ENCODE peak calls at places on chromosomes 12 and 14, in ten cellular contexts. One of them, this sample, is unnamed.

GRCh38 chr14:100476012-100476822 is 111.0 kb downstream of the BEGAIN start:
- DNase-seq in cardiac fibroblast: peak
- DNase-seq in Calu3: peak
- DNase-seq in K562: no peak
- DNase-seq in stomach: peak
- DNase-seq in heart right ventricle: no peak
- DNase-seq in AG04449: peak
- DNase-seq in upper lobe of right lung: no peak
- DNase-seq in cardiac muscle cell: peak
- DNase-seq in RWPE2: no peak
- DNase-seq in this sample: no peak

GRCh38 chr14:78022059-78022458 is 148.1 kb upstream of the NRXN3 start:
- DNase-seq in cardiac fibroblast: peak
- DNase-seq in Calu3: peak
- DNase-seq in K562: peak
- DNase-seq in stomach: peak
- DNase-seq in heart right ventricle: peak
- DNase-seq in AG04449: no peak
- DNase-seq in upper lobe of right lung: peak
- DNase-seq in cardiac muscle cell: peak
- DNase-seq in RWPE2: no peak
- DNase-seq in this sample: peak

GRCh38 chr12:29389295-29389919 is 8.4 kb upstream of the ERGIC2 start:
- DNase-seq in cardiac fibroblast: no peak
- DNase-seq in Calu3: no peak
- DNase-seq in K562: no peak
- DNase-seq in stomach: no peak
- DNase-seq in heart right ventricle: peak
- DNase-seq in AG04449: no peak
- DNase-seq in upper lobe of right lung: no peak
- DNase-seq in cardiac muscle cell: peak
- DNase-seq in RWPE2: no peak
- DNase-seq in this sample: no peak

GRCh38 chr14:97692084-97692483 is 894.9 kb downstream of the VRK1 start:
- DNase-seq in cardiac fibroblast: no peak
- DNase-seq in Calu3: no peak
- DNase-seq in K562: no peak
- DNase-seq in stomach: no peak
- DNase-seq in heart right ventricle: no peak
- DNase-seq in AG04449: no peak
- DNase-seq in upper lobe of right lung: no peak
- DNase-seq in cardiac muscle cell: no peak
- DNase-seq in RWPE2: no peak
- DNase-seq in this sample: no peak

GRCh38 chr14:90758959-90759358 is 57.3 kb downstream of the TTC7B start:
- DNase-seq in cardiac fibroblast: peak
- DNase-seq in Calu3: no peak
- DNase-seq in K562: no peak
- DNase-seq in stomach: peak
- DNase-seq in heart right ventricle: peak
- DNase-seq in AG04449: no peak
- DNase-seq in upper lobe of right lung: peak
- DNase-seq in cardiac muscle cell: peak
- DNase-seq in RWPE2: no peak
- DNase-seq in this sample: peak

GRCh38 chr12:104250366-104251125 is 35.0 kb downstream of the TXNRD1 start:
- DNase-seq in cardiac fibroblast: no peak
- DNase-seq in Calu3: no peak
- DNase-seq in K562: no peak
- DNase-seq in stomach: no peak
- DNase-seq in heart right ventricle: no peak
- DNase-seq in AG04449: no peak
- DNase-seq in upper lobe of right lung: no peak
- DNase-seq in cardiac muscle cell: no peak
- DNase-seq in RWPE2: no peak
- DNase-seq in this sample: no peak

GRCh38 chr12:44833561-44833960 is 42.6 kb downstream of the NELL2 start:
- DNase-seq in cardiac fibroblast: no peak
- DNase-seq in Calu3: no peak
- DNase-seq in K562: no peak
- DNase-seq in stomach: no peak
- DNase-seq in heart right ventricle: no peak
- DNase-seq in AG04449: no peak
- DNase-seq in upper lobe of right lung: no peak
- DNase-seq in cardiac muscle cell: no peak
- DNase-seq in RWPE2: no peak
- DNase-seq in this sample: no peak

GRCh38 chr12:26936559-26937442 is 980 bp downstream of the INTS13 start:
- DNase-seq in cardiac fibroblast: no peak
- DNase-seq in Calu3: no peak
- DNase-seq in K562: peak
- DNase-seq in stomach: no peak
- DNase-seq in heart right ventricle: no peak
- DNase-seq in AG04449: no peak
- DNase-seq in upper lobe of right lung: no peak
- DNase-seq in cardiac muscle cell: no peak
- DNase-seq in RWPE2: no peak
- DNase-seq in this sample: no peak

GRCh38 chr14:103707329-103708263 is 7.7 kb downstream of the XRCC3 start:
- DNase-seq in cardiac fibroblast: no peak
- DNase-seq in Calu3: no peak
- DNase-seq in K562: no peak
- DNase-seq in stomach: no peak
- DNase-seq in heart right ventricle: no peak
- DNase-seq in AG04449: no peak
- DNase-seq in upper lobe of right lung: no peak
- DNase-seq in cardiac muscle cell: no peak
- DNase-seq in RWPE2: no peak
- DNase-seq in this sample: no peak

DNA sequence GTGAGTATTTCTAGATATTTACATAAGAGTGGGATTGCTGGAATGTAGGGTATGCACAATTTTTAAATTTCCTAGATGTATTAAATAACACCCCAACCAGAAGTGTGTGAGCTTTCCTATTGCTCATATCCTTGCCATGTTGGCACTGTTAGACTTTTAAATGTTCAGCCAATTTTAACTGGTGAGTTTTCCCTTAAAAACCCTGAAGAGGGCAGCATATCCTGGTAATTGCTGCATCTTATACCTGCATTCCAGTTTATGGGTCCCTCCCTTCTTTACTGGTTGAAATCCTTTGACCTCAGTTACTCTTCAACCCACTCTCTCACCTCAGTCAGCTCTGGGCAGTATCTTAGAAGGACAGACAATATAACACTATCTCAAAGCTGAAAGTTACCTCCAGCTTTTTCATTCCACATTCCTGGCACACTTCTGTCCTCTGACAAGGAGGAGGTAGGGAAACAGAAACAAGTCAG is 270.6 kb downstream of the PAWR start:
- DNase-seq in cardiac fibroblast: peak
- DNase-seq in Calu3: peak
- DNase-seq in K562: no peak
- DNase-seq in stomach: no peak
- DNase-seq in heart right ventricle: no peak
- DNase-seq in AG04449: peak
- DNase-seq in upper lobe of right lung: no peak
- DNase-seq in cardiac muscle cell: peak
- DNase-seq in RWPE2: no peak
- DNase-seq in this sample: no peak
- TF ChIP-seq CTCF in cardiac fibroblast: peak
- TF ChIP-seq CTCF in Calu3: peak
- TF ChIP-seq CTCF in K562: no peak
- TF ChIP-seq CTCF in stomach: peak
- TF ChIP-seq CTCF in heart right ventricle: peak
- TF ChIP-seq CTCF in AG04449: peak
- TF ChIP-seq CTCF in upper lobe of right lung: peak
- TF ChIP-seq CTCF in cardiac muscle cell: peak
- TF ChIP-seq CTCF in RWPE2: peak
- TF ChIP-seq CTCF in this sample: peak

DNA sequence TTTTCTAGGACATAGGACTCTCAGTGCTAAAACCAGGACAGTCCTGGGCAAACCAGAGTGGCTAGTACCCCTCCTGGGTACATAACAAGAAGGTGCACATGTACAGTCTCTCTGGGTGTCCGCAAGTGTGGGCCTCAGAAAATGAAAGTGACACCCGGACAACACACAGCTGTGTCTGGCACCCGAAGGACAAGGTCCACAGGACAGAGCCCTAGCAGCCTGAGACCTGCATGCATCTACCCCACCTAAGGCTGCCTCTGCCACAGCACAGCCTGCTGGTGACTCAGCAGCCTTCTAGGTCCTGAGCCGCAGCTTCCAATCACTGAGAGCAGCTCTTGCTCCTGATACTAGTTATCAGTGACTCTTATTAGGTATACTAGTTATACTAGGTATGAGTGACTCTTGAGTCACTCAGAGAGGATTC is 784.1 kb upstream of the TBX3 start:
- DNase-seq in cardiac fibroblast: peak
- DNase-seq in Calu3: no peak
- DNase-seq in K562: no peak
- DNase-seq in stomach: peak
- DNase-seq in heart right ventricle: no peak
- DNase-seq in AG04449: no peak
- DNase-seq in upper lobe of right lung: no peak
- DNase-seq in cardiac muscle cell: peak
- DNase-seq in RWPE2: no peak
- DNase-seq in this sample: no peak
- TF ChIP-seq CTCF in cardiac fibroblast: peak
- TF ChIP-seq CTCF in Calu3: no peak
- TF ChIP-seq CTCF in K562: no peak
- TF ChIP-seq CTCF in stomach: no peak
- TF ChIP-seq CTCF in heart right ventricle: no peak
- TF ChIP-seq CTCF in AG04449: peak
- TF ChIP-seq CTCF in upper lobe of right lung: no peak
- TF ChIP-seq CTCF in cardiac muscle cell: peak
- TF ChIP-seq CTCF in RWPE2: no peak
- TF ChIP-seq CTCF in this sample: no peak

DNA sequence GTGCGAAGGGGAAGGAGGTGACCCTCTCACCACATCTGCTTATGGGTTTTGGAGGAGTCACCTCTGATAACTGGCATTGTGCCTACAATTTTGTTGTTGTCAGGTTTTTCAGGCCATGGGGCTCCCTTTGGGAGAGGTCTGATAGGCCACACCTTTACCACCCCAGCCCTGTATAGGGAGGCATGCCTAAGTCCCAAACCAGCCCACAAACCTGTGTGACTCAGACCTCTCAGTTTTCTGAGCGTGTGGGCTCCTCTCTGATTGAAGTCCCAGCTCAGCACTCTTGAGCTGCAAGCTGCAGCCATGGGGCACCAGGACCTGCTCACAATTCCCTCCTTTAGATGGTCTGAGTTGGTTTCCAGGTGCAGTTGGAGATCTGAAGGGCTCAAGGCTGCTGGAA is 1429.3 kb upstream of the TMEM132C start:
- DNase-seq in cardiac fibroblast: no peak
- DNase-seq in Calu3: no peak
- DNase-seq in K562: no peak
- DNase-seq in stomach: no peak
- DNase-seq in heart right ventricle: no peak
- DNase-seq in AG04449: no peak
- DNase-seq in upper lobe of right lung: no peak
- DNase-seq in cardiac muscle cell: no peak
- DNase-seq in RWPE2: no peak
- DNase-seq in this sample: no peak
- TF ChIP-seq CTCF in cardiac fibroblast: no peak
- TF ChIP-seq CTCF in Calu3: no peak
- TF ChIP-seq CTCF in K562: no peak
- TF ChIP-seq CTCF in stomach: no peak
- TF ChIP-seq CTCF in heart right ventricle: no peak
- TF ChIP-seq CTCF in AG04449: no peak
- TF ChIP-seq CTCF in upper lobe of right lung: no peak
- TF ChIP-seq CTCF in cardiac muscle cell: no peak
- TF ChIP-seq CTCF in RWPE2: no peak
- TF ChIP-seq CTCF in this sample: no peak

GRCh38 chr12:6943387-6943718 is 263 bp upstream of the RNU7-1 start:
- DNase-seq in cardiac fibroblast: peak
- DNase-seq in Calu3: peak
- DNase-seq in K562: peak
- DNase-seq in stomach: peak
- DNase-seq in heart right ventricle: no peak
- DNase-seq in AG04449: peak
- DNase-seq in upper lobe of right lung: no peak
- DNase-seq in cardiac muscle cell: peak
- DNase-seq in RWPE2: no peak
- DNase-seq in this sample: peak

GRCh38 chr12:6945613-6946012 is 1.8 kb downstream of the C12orf57 start:
- DNase-seq in cardiac fibroblast: no peak
- DNase-seq in Calu3: no peak
- DNase-seq in K562: no peak
- DNase-seq in stomach: no peak
- DNase-seq in heart right ventricle: peak
- DNase-seq in AG04449: no peak
- DNase-seq in upper lobe of right lung: no peak
- DNase-seq in cardiac muscle cell: no peak
- DNase-seq in RWPE2: no peak
- DNase-seq in this sample: no peak

GRCh38 chr12:6946033-6946919 is 2.5 kb downstream of the C12orf57 start:
- DNase-seq in cardiac fibroblast: no peak
- DNase-seq in Calu3: peak
- DNase-seq in K562: peak
- DNase-seq in stomach: peak
- DNase-seq in heart right ventricle: peak
- DNase-seq in AG04449: no peak
- DNase-seq in upper lobe of right lung: peak
- DNase-seq in cardiac muscle cell: peak
- DNase-seq in RWPE2: peak
- DNase-seq in this sample: peak

GRCh38 chr12:6943719-6944380 is at the start of the genes C12orf57 and RNU7-1:
- DNase-seq in cardiac fibroblast: peak
- DNase-seq in Calu3: peak
- DNase-seq in K562: peak
- DNase-seq in stomach: peak
- DNase-seq in heart right ventricle: peak
- DNase-seq in AG04449: no peak
- DNase-seq in upper lobe of right lung: peak
- DNase-seq in cardiac muscle cell: peak
- DNase-seq in RWPE2: no peak
- DNase-seq in this sample: peak

DNA sequence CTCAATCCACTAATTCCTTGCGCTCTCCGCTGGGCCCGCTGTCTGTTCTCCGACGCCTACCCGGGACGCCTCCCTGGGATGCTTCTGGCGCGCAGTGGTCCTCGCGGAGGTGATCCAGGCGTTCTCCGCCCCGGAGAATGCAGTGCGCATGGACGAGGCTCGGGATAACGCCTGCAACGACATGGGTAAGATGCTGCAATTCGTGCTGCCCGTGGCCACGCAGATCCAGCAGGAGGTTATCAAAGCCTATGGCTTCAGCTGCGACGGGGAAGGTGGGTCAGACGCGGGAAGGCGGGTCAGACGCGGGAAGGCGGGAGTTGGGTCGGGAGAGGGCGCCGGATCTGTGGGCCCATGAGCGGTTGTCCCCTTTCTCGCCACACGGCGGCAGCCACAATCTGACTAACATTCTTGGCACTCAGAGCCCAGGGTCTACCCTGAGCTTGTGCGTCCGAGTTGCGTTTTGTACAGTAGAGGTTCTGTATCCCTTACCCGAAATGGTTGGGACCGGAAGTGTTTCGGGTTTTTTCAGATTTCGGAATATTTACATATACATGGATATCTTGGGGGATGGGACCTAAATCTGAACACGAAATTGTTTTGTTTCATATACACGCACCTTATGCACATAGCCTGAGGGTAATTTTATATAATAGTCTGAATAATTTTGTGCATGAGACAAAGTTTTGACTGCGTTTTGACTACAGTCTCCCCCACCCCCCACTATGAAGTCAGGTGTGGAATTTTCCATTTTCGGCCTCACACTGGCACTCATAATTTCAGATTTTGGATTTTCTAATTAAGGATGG is 762 bp downstream of the C12orf57 start:
- DNase-seq in cardiac fibroblast: peak
- DNase-seq in Calu3: peak
- DNase-seq in K562: peak
- DNase-seq in stomach: peak
- DNase-seq in heart right ventricle: peak
- DNase-seq in AG04449: no peak
- DNase-seq in upper lobe of right lung: peak
- DNase-seq in cardiac muscle cell: peak
- DNase-seq in RWPE2: peak
- DNase-seq in this sample: peak
- TF ChIP-seq CTCF in cardiac fibroblast: peak
- TF ChIP-seq CTCF in Calu3: peak
- TF ChIP-seq CTCF in K562: peak
- TF ChIP-seq CTCF in stomach: peak
- TF ChIP-seq CTCF in heart right ventricle: peak
- TF ChIP-seq CTCF in AG04449: peak
- TF ChIP-seq CTCF in upper lobe of right lung: peak
- TF ChIP-seq CTCF in cardiac muscle cell: peak
- TF ChIP-seq CTCF in RWPE2: peak
- TF ChIP-seq CTCF in this sample: peak

This sample was measured in endothelial cell.